ENCODE peak calls at places on chromosomes 11 and 22, in seven cellular contexts. H is cardiac muscle cell; J is CD8-positive, alpha-beta T cell; D is psoas muscle; Z is left ventricle myocardium inferior; Q is PC-3; W is brain microvascular endothelial cell. R is an unnamed sample.
A peak's percentile ranks its signal among the peaks of the same experiment; 100 is the strongest.

GRCh38 chr11:130798801-130799200 is 117.5 kb downstream of the SNX19 start:
- DNase-seq in W (no peak), D (no peak), Q (no peak), J (no peak), Z (no peak), H (no peak), R (no peak)

GRCh38 chr22:48734359-48734758 is 1093.3 kb downstream of the BRD1 start:
- DNase-seq in J (no peak), H (no peak), W (no peak), D (no peak), Z (no peak), Q (no peak), R (no peak)

GRCh38 chr22:49664371-49664881 is 163.2 kb downstream of the BRD1 start:
- DNase-seq in W (no peak), H (no peak), Z (no peak), Q (no peak), J (no peak), D (no peak), R (peak; percentile 51)

GRCh38 chr11:2549080-2549479 is 104.3 kb downstream of the KCNQ1 start:
- DNase-seq in H (no peak), Q (no peak), W (no peak), D (peak; percentile 7), Z (no peak), J (no peak), R (peak; percentile 55)

GRCh38 chr11:74012072-74012809 is 3.4 kb upstream of the UCP3 start:
- DNase-seq in J (no peak), Q (no peak), Z (no peak), D (no peak), H (no peak), W (no peak), R (peak; percentile 26)

GRCh38 chr22:42991010-42991651 is 23.8 kb downstream of the PACSIN2 start:
- DNase-seq in J (no peak), D (no peak), W (peak; percentile 81), Q (peak; percentile 50), H (peak; percentile 57), Z (no peak), R (peak; percentile 52)

GRCh38 chr22:22709719-22710445 is 65.5 kb downstream of the GGTLC2 start:
- DNase-seq in Z (no peak), J (no peak), Q (peak; percentile 18), D (no peak), H (no peak), W (no peak), R (no peak)

GRCh38 chr11:1112351-1113191 is 37.9 kb downstream of the MUC2 start:
- DNase-seq in Z (peak; percentile 9), W (no peak), D (no peak), Q (no peak), H (no peak), J (no peak), R (peak; percentile 53)

GRCh38 chr11:125351868-125352250 is 144.2 kb downstream of the FEZ1 start:
- DNase-seq in J (no peak), Q (no peak), Z (no peak), H (no peak), D (no peak), W (no peak), R (no peak)

GRCh38 chr22:44697423-44698179 is 4.4 kb upstream of the PRR5 start:
- DNase-seq in Q (peak; percentile 73), Z (peak; percentile 77), W (peak; percentile 57), H (peak; percentile 78), J (peak; percentile 72), D (peak; percentile 81), R (peak; percentile 86)

GRCh38 chr22:23531283-23531921 is 48.7 kb downstream of the IGLL1 start:
- DNase-seq in J (no peak), Q (no peak), D (no peak), W (no peak), Z (no peak), H (no peak), R (peak; percentile 46)

GRCh38 chr11:117654856-117655255 is 142.2 kb downstream of the DSCAML1 start:
- DNase-seq in Q (no peak), J (no peak), D (no peak), W (no peak), Z (no peak), H (no peak), R (no peak)

GRCh38 chr22:42955087-42955630 is 59.8 kb downstream of the PACSIN2 start:
- DNase-seq in Q (peak; percentile 49), J (no peak), D (no peak), Z (no peak), H (no peak), W (no peak), R (no peak)

GRCh38 chr11:94746721-94747120 is 21.4 kb upstream of the AMOTL1 start:
- DNase-seq in Q (peak; percentile 91), H (no peak), W (no peak), Z (no peak), D (no peak), J (no peak), R (no peak)
- H3K27ac ChIP-seq in Q (peak overlapping the region; percentile 94), H (no peak overlapping the region), W (no peak overlapping the region), Z (no peak overlapping the region), D (no peak overlapping the region), J (no peak overlapping the region), R (no peak overlapping the region)

DNA sequence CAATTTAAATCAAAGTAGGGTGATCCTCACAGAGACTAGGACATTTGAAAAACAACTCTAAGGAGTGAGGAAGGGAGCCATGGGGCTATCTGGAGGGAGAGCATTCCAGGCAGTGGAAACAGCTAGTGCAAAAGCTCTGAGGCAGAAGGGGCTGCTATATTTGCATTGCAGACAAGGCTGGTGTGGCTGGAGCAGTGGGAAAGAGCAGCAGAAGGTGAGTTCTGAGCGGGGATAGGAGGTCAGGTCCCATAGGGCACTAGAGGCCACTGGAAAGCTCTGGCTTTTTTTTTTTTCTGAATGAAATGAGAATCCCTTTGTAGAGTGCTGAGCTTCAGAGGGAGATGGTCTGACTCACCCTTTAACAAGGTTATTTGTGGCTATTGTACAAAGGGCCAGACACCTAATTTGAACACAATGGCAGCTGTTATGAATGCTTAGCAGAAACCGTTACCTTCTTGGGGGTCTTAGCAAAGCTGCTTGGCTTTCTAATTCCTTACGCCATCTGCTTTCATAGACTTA is 291.6 kb downstream of the BUD13 start:
- DNase-seq in H (no peak), J (no peak), D (no peak), Z (no peak), Q (no peak), W (no peak), R (no peak)
- TF ChIP-seq CTCF in H (no peak), J (no peak), D (no peak), Z (no peak), Q (no peak), W (no peak), R (no peak)

GRCh38 chr11:62879554-62879953 is 1.1 kb upstream of the SLC3A2 start:
- DNase-seq in Z (no peak), J (no peak), Q (no peak), D (peak; percentile 27), W (no peak), H (peak; percentile 65), R (peak; percentile 80)
- H3K36me3 ChIP-seq in Z (peaks cover 22% of the 10 kb centered on the region), J (peaks cover 21% of the 10 kb centered on the region), Q (peaks cover 44% of the 10 kb centered on the region), D (peaks cover 26% of the 10 kb centered on the region), W (peaks cover 29% of the 10 kb centered on the region), H (peaks cover 21% of the 10 kb centered on the region), R (peaks cover 23% of the 10 kb centered on the region)

GRCh38 chr11:44614281-44614680 is 48.8 kb downstream of the CD82 start:
- DNase-seq in H (no peak), J (no peak), Q (no peak), Z (peak; percentile 4), D (no peak), W (no peak), R (no peak)
- H3K27ac ChIP-seq in H (no peak overlapping the region), J (no peak overlapping the region), Q (no peak overlapping the region), Z (peak overlapping the region; percentile 48), D (no peak overlapping the region), W (no peak overlapping the region), R (no peak overlapping the region)

GRCh38 chr11:57779275-57779674 is 17.7 kb downstream of the CTNND1 start:
- DNase-seq in H (peak; percentile 79), Q (peak; percentile 82), J (no peak), W (peak; percentile 45), Z (no peak), D (no peak), R (no peak)
- TF ChIP-seq CTCF in H (no peak), Q (peak; percentile 17), J (no peak), W (peak; percentile 40), Z (peak; percentile 31), D (no peak), R (no peak)

DNA sequence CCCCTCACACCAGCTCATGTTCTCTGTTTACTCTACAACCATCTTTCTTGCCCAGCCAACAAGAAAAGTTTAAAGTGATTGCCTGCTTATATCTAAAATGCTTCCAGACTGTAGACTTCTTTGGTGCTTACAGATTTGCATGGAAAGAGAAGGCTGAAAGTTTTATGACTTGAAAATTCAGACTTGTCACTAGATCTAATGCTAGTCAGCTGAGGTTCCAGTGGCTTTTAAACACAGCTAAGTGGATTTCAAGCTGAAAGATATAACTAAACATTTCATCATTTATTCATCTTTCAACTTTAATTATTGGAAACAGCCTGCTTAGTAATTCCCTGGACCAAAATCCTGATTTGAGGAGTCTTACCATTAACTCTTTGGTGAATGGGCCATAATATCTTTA is 178.4 kb downstream of the NAV2 start:
- DNase-seq in H (no peak), D (no peak), J (no peak), W (no peak), Z (no peak), Q (no peak), R (no peak)
- H3K36me3 ChIP-seq in H (no peaks in the 10 kb centered on the region), D (no peaks in the 10 kb centered on the region), J (no peaks in the 10 kb centered on the region), W (peaks cover 9% of the 10 kb centered on the region), Z (peaks cover 10% of the 10 kb centered on the region), Q (no peaks in the 10 kb centered on the region), R (peaks cover 8% of the 10 kb centered on the region)

GRCh38 chr11:66271816-66272215 is 3.4 kb downstream of the RAB1B start:
- DNase-seq in H (no peak), D (no peak), J (no peak), Z (no peak), Q (no peak), W (no peak), R (no peak)
- H3K27ac ChIP-seq in H (no peak overlapping the region), D (no peak overlapping the region), J (no peak overlapping the region), Z (no peak overlapping the region), Q (no peak overlapping the region), W (no peak overlapping the region), R (no peak overlapping the region)

GRCh38 chr22:39135092-39135896 is 17.2 kb downstream of the CBX7 start:
- DNase-seq in H (peak; percentile 48), J (no peak), Z (peak; percentile 56), D (no peak), Q (peak; percentile 72), W (peak; percentile 32), R (peak; percentile 89)
- TF ChIP-seq CTCF in H (peak; percentile 63), J (peak; percentile 55), Z (peak; percentile 65), D (peak; percentile 20), Q (peak; percentile 71), W (peak; percentile 84), R (no peak)

GRCh38 chr11:14471127-14471526 is 28.5 kb downstream of the COPB1 start:
- DNase-seq in Z (no peak), D (no peak), W (no peak), J (no peak), H (no peak), Q (no peak), R (no peak)
- H3K36me3 ChIP-seq in Z (peaks cover 95% of the 10 kb centered on the region), D (peaks cover 99% of the 10 kb centered on the region), W (peaks cover 89% of the 10 kb centered on the region), J (peaks cover 66% of the 10 kb centered on the region), H (peaks cover 88% of the 10 kb centered on the region), Q (peaks cover 67% of the 10 kb centered on the region), R (peaks cover 24% of the 10 kb centered on the region)

DNA sequence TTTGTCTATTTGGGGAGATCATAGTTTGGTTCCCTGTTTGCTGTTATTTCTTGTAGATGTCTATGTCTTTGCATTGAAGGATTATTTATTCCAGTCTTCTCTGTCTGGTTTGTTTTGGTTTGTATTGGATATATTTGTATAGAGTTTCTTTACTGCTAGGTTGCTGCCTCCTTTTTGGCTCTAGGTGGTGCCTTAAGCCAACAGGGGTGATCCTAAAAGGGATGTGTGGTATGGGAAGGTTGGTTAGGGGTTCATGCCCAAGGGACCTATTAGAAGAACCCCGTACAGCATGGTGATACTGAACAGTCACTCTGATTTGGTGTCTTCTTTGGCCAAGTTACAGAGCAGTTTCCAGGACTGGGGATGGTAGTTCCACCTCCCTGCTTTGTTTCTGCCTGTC is 36.4 kb upstream of the PGR start:
- DNase-seq in J (no peak), Z (no peak), W (no peak), D (no peak), H (no peak), Q (no peak), R (no peak)
- H3K27ac ChIP-seq in J (no peak overlapping the region), Z (no peak overlapping the region), W (no peak overlapping the region), D (no peak overlapping the region), H (no peak overlapping the region), Q (no peak overlapping the region), R (no peak overlapping the region)